ENCODE peak calls at places on chromosomes 16 and 17, in nine cellular contexts. Y is IMR-90, T is prostate gland, U is breast epithelium, A is body of pancreas, N is right lobe of liver, S is heart left ventricle, M is stomach, J is adrenal gland. L is an unnamed sample. For H3K36me3, the result is how much of the 10 kb centered on the place peaks cover.

GRCh38 chr17:78790552-78790951 is 8.5 kb upstream of the CYTH1 start:
- DNase-seq in Y (no peak), T (no peak), U (no peak), A (no peak), N (no peak), S (no peak), M (no peak), J (no peak), L (no peak)

GRCh38 chr16:15643453-15644305 is 725 bp upstream of the MARF1 start:
- DNase-seq in Y (peak), T (peak), U (no peak), A (peak), N (no peak), S (no peak), M (no peak), J (peak), L (no peak)

GRCh38 chr16:25707982-25708583 is 16.3 kb downstream of the HS3ST4 start:
- DNase-seq in Y (no peak), T (no peak), U (no peak), A (peak), N (no peak), S (no peak), M (peak), J (no peak), L (no peak)

GRCh38 chr16:21656795-21657768 is 4.7 kb upstream of the IGSF6 start:
- DNase-seq in Y (peak), T (no peak), U (no peak), A (peak), N (no peak), S (no peak), M (no peak), J (peak), L (no peak)

GRCh38 chr17:40075216-40076100 is 12.7 kb downstream of the THRA start:
- DNase-seq in Y (peak), T (peak), U (peak), A (peak), N (peak), S (peak), M (peak), J (peak), L (peak)

GRCh38 chr17:57570740-57571344 is 174.3 kb downstream of the CCDC182 start:
- DNase-seq in Y (no peak), T (peak), U (no peak), A (no peak), N (no peak), S (no peak), M (no peak), J (no peak), L (peak)

GRCh38 chr17:40696651-40697072 is 6.9 kb downstream of the KRT24 start:
- DNase-seq in Y (no peak), T (peak), U (no peak), A (no peak), N (no peak), S (no peak), M (no peak), J (no peak), L (no peak)

GRCh38 chr16:66315210-66315825 is 51.2 kb upstream of the CDH5 start:
- DNase-seq in Y (peak), T (peak), U (no peak), A (peak), N (peak), S (peak), M (peak), J (peak), L (peak)

GRCh38 chr16:74742051-74742481 is 32.6 kb downstream of the FA2H start:
- DNase-seq in Y (peak), T (no peak), U (no peak), A (peak), N (no peak), S (no peak), M (no peak), J (no peak), L (no peak)

GRCh38 chr16:11297492-11298142 is 16.5 kb upstream of the PRM1 start:
- DNase-seq in Y (peak), T (peak), U (no peak), A (peak), N (peak), S (peak), M (peak), J (peak), L (peak)

GRCh38 chr17:38815576-38816193 is 9.4 kb downstream of the CWC25 start:
- DNase-seq in Y (peak), T (no peak), U (no peak), A (no peak), N (no peak), S (no peak), M (no peak), J (no peak), L (no peak)

GRCh38 chr16:79966226-79966625 is 365.7 kb upstream of the MAF start:
- DNase-seq in Y (no peak), T (no peak), U (no peak), A (no peak), N (no peak), S (no peak), M (no peak), J (no peak), L (no peak)

GRCh38 chr17:19338031-19338990 is 24.2 kb downstream of the B9D1 start:
- DNase-seq in Y (peak), T (peak), U (peak), A (peak), N (peak), S (peak), M (peak), J (peak), L (peak)
- H3K27ac ChIP-seq in Y (no peak), T (no peak), U (peak), A (no peak), N (peak), S (no peak), M (no peak), J (no peak), L (peak)

GRCh38 chr17:75908201-75908600 is 3.5 kb upstream of the MRPL38 start:
- DNase-seq in Y (no peak), T (no peak), U (no peak), A (no peak), N (no peak), S (peak), M (no peak), J (no peak), L (no peak)

GRCh38 chr17:75901727-75902126 is 3.0 kb downstream of the MRPL38 start:
- DNase-seq in Y (no peak), T (no peak), U (no peak), A (no peak), N (no peak), S (no peak), M (no peak), J (no peak), L (no peak)

GRCh38 chr17:75902406-75902805 is 2.3 kb downstream of the MRPL38 start:
- DNase-seq in Y (no peak), T (no peak), U (no peak), A (no peak), N (no peak), S (no peak), M (no peak), J (no peak), L (no peak)

GRCh38 chr17:75906143-75906884 is 1.6 kb upstream of the MRPL38 start:
- DNase-seq in Y (no peak), T (no peak), U (no peak), A (no peak), N (no peak), S (no peak), M (no peak), J (no peak), L (no peak)

GRCh38 chr17:75904749-75905521 is at the start of gene MRPL38:
- DNase-seq in Y (peak), T (peak), U (peak), A (peak), N (peak), S (peak), M (peak), J (peak), L (peak)
- TF ChIP-seq POLR2A in Y (peak), T (peak), U (no peak), A (peak), N (peak), S (no peak), M (peak), J (peak), L (peak)

GRCh38 chr16:84086357-84086756 is 30.4 kb downstream of the MBTPS1 start:
- DNase-seq in Y (no peak), T (no peak), U (no peak), A (no peak), N (no peak), S (peak), M (no peak), J (no peak), L (no peak)

GRCh38 chr16:84087461-84088151 is 29.1 kb downstream of the MBTPS1 start:
- DNase-seq in Y (no peak), T (no peak), U (no peak), A (no peak), N (no peak), S (no peak), M (no peak), J (no peak), L (no peak)

GRCh38 chr16:84085774-84086173 is 31.0 kb downstream of the MBTPS1 start:
- DNase-seq in Y (no peak), T (no peak), U (no peak), A (no peak), N (no peak), S (no peak), M (no peak), J (no peak), L (no peak)

GRCh38 chr16:84085271-84085667 is 31.5 kb downstream of the MBTPS1 start:
- DNase-seq in Y (no peak), T (no peak), U (no peak), A (no peak), N (no peak), S (no peak), M (no peak), J (no peak), L (no peak)

GRCh38 chr16:84086996-84087395 is 29.7 kb downstream of the MBTPS1 start:
- DNase-seq in Y (no peak), T (no peak), U (no peak), A (no peak), N (no peak), S (no peak), M (no peak), J (no peak), L (no peak)
- H3K36me3 ChIP-seq in Y (half or more), T (under half), U (under half), A (under half), N (half or more), S (under half), M (half or more), J (half or more), L (under half)

GRCh38 chr17:45222994-45223540 is 1.4 kb downstream of the FMNL1 start:
- DNase-seq in Y (no peak), T (no peak), U (no peak), A (no peak), N (no peak), S (peak), M (no peak), J (peak), L (no peak)

GRCh38 chr17:45225051-45225700 is 3.5 kb downstream of the FMNL1 start:
- DNase-seq in Y (no peak), T (no peak), U (no peak), A (no peak), N (no peak), S (peak), M (no peak), J (peak), L (no peak)

GRCh38 chr17:45224671-45225050 is 3.0 kb downstream of the FMNL1 start:
- DNase-seq in Y (no peak), T (no peak), U (no peak), A (no peak), N (no peak), S (peak), M (no peak), J (no peak), L (no peak)

GRCh38 chr17:45222273-45222993 is 748 bp downstream of the FMNL1 start:
- DNase-seq in Y (no peak), T (no peak), U (no peak), A (no peak), N (no peak), S (peak), M (no peak), J (no peak), L (no peak)

DNA sequence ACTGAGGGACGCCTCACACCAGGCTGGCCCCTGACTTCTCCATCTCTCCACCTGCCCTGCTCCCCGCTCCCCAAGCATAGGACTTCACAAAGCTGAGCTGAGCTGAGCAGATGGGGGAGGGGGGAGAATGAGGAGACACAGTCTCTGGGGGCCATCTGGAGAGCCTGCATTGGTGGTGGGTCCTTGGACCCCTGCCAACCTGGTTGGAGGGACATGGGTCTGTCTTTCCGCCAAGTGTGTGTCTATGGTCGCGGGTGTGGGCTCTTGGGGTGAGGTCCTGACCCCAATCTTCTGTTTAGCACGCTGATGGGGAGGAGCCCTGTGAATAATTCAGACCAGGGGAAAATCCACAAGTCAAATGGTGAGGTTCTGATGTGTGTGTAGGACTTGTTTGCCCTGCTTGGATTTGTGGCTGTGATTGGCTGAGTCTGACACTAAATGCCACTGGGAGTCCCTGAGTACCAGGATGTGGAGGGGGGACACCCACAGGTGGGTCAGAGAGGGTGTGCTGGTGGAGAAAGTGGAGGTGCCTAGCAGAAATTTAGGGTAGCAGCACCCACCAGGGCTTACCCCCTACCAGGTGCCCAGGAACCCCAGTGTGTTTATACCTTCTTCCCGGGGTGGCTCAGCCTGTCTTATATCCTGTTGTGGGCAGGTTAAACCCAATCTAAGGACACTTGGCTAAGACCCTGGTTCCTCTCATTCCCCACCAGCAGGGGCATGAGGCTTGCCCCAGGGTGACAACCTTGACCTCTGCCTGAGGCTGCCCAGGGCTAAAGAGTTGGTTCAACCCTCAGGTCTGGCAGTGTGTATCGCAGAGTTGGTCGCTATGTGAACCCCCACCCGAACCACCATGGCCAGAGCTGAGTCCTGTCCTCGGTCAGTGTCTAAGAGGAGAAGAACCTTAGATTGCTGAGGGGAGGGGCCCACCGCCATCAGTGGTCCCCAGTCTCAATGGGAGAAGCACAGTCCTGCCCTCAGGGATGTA is 2.1 kb downstream of the FMNL1 start:
- DNase-seq in Y (no peak), T (no peak), U (no peak), A (no peak), N (no peak), S (peak), M (no peak), J (peak), L (no peak)
- H3K27ac ChIP-seq in Y (no peak), T (no peak), U (no peak), A (peak), N (peak), S (peak), M (peak), J (peak), L (peak)

L was measured in gastrocnemius medialis.